ENCODE peak calls at places on chromosomes 7 and 10, in eight cellular contexts. H is naive B cell; U is activated T-cell treated with anti-CD3 and anti-CD28 coated beads, Interleukin-2, amount 50 U/mL, for 72 hours; K is BJ; Q is activated T-helper 1 cell treated with anti-CD3 and anti-CD28 coated beads, Interleukin-12 subunit alpha, Interleukin-12 subunit beta, Interleukin-2, Interleukin-4 antibody, amounts not matched to agents 30 ng/mL and 10 ng/mL and 1 ng/mL, durations not matched to agents 14 hours and 24 hours and 36 hours; P is CD4-positive, CD25-positive, alpha-beta regulatory T cell; G is Right ventricle myocardium superior; E is Peyer's patch. D is an unnamed sample.
A peak's percentile ranks its signal among the peaks of the same experiment; 100 is the strongest.

GRCh38 chr7:71334541-71334940 is 202.6 kb downstream of the GALNT17 start:
- DNase-seq in E (no peak), P (no peak), Q (no peak), G (no peak), H (no peak), U (no peak), K (no peak), D (no peak)

GRCh38 chr10:112040696-112041095 is 142.9 kb downstream of the GPAM start:
- DNase-seq in H (no peak), P (no peak), G (no peak), E (no peak), Q (no peak), U (no peak), K (no peak), D (no peak)

GRCh38 chr10:69426376-69426727 is 9.6 kb upstream of the TACR2 start:
- DNase-seq in K (no peak), E (no peak), Q (no peak), H (no peak), G (no peak), P (no peak), U (no peak), D (no peak)

GRCh38 chr10:1669433-1669832 is 67.9 kb downstream of the ADARB2 start:
- DNase-seq in G (no peak), P (no peak), K (no peak), H (no peak), U (no peak), E (peak; percentile 9), Q (no peak), D (no peak)

GRCh38 chr7:31785081-31785480 is 98.1 kb downstream of the PPP1R17 start:
- DNase-seq in U (no peak), P (no peak), K (no peak), H (no peak), G (no peak), E (no peak), Q (no peak), D (no peak)

GRCh38 chr10:91709394-91709798 is 76.5 kb upstream of the PPP1R3C start:
- DNase-seq in Q (no peak), G (no peak), K (no peak), E (no peak), P (no peak), U (no peak), H (no peak), D (no peak)

GRCh38 chr7:83271212-83272099 is 108.8 kb upstream of the PCLO start:
- DNase-seq in H (no peak), U (no peak), Q (no peak), P (no peak), K (no peak), E (no peak), G (no peak), D (peak; percentile 10)

GRCh38 chr7:1458676-1459511 is at the start of gene MICALL2:
- DNase-seq in P (no peak), K (no peak), H (no peak), Q (no peak), G (peak; percentile 86), U (peak; percentile 57), E (peak; percentile 85), D (peak; percentile 71)

GRCh38 chr10:123398180-123398591 is 244.0 kb downstream of the BUB3 start:
- DNase-seq in Q (no peak), E (no peak), G (no peak), H (no peak), K (no peak), U (no peak), P (no peak), D (no peak)

GRCh38 chr7:73983437-73984164 is 44.4 kb upstream of the ELN start:
- DNase-seq in U (no peak), Q (no peak), G (peak; percentile 79), H (no peak), P (no peak), K (no peak), E (no peak), D (no peak)

GRCh38 chr7:29208410-29209250 is 14.1 kb downstream of the CHN2 start:
- DNase-seq in K (no peak), G (no peak), Q (no peak), E (peak; percentile 69), U (no peak), P (no peak), H (no peak), D (no peak)